ENCODE peak calls at places on chromosome 22, in four cellular contexts. B is AG04449, U is SK-N-SH, S is PC-3. O is an unnamed sample.

GRCh38 chr22:37232140-37232998 is 11.7 kb downstream of the RAC2 start:
- DNase-seq in B (no peak), U (no peak), S (no peak), O (no peak)

GRCh38 chr22:50738649-50739227 is 734 bp downstream of the ACR start:
- DNase-seq in B (no peak), U (no peak), S (no peak), O (no peak)

GRCh38 chr22:21904250-21904789 is 36.9 kb upstream of the MAPK1 start:
- DNase-seq in B (no peak), U (no peak), S (no peak), O (no peak)

GRCh38 chr22:50575426-50575941 is 2.7 kb downstream of the CPT1B start:
- DNase-seq in B (no peak), U (no peak), S (no peak), O (no peak)

GRCh38 chr22:37796079-37796478 is 11.7 kb upstream of the GCAT start:
- DNase-seq in B (no peak), U (no peak), S (no peak), O (no peak)

GRCh38 chr22:49948958-49949913 is 11.3 kb upstream of the PIM3 start:
- DNase-seq in B (no peak), U (no peak), S (peak), O (no peak)

GRCh38 chr22:47548953-47549740 is 786.7 kb downstream of the TBC1D22A start:
- DNase-seq in B (no peak), U (no peak), S (no peak), O (no peak)

GRCh38 chr22:47593291-47593690 is 830.8 kb downstream of the TBC1D22A start:
- DNase-seq in B (no peak), U (no peak), S (no peak), O (no peak)

GRCh38 chr22:30435674-30436126 is 10.1 kb downstream of the MTFP1 start:
- DNase-seq in B (no peak), U (no peak), S (no peak), O (no peak)

GRCh38 chr22:32847067-32847491 is 45.6 kb downstream of the TIMP3 start:
- DNase-seq in B (no peak), U (no peak), S (no peak), O (no peak)

GRCh38 chr22:26608129-26608528 is 9.7 kb downstream of the CRYBB1 start:
- DNase-seq in B (no peak), U (no peak), S (no peak), O (no peak)

GRCh38 chr22:44449061-44449682 is 48.9 kb downstream of the RTL6 start:
- DNase-seq in B (peak), U (no peak), S (peak), O (peak)

GRCh38 chr22:25038239-25038638 is 85.7 kb downstream of the KIAA1671 start:
- DNase-seq in B (no peak), U (no peak), S (no peak), O (no peak)

GRCh38 chr22:46491936-46492335 is 45.5 kb downstream of the CELSR1 start:
- DNase-seq in B (no peak), U (peak), S (no peak), O (peak)

GRCh38 chr22:45224988-45225731 is 15.5 kb downstream of the KIAA0930 start:
- DNase-seq in B (no peak), U (no peak), S (no peak), O (no peak)

GRCh38 chr22:49636214-49636613 is 191.5 kb downstream of the BRD1 start:
- DNase-seq in B (no peak), U (no peak), S (no peak), O (no peak)

GRCh38 chr22:22576244-22576988 is 17.4 kb upstream of the PRAME start:
- DNase-seq in B (no peak), U (peak), S (peak), O (no peak)

GRCh38 chr22:18109410-18110193 is 1.0 kb upstream of the TUBA8 start:
- DNase-seq in B (no peak), U (no peak), S (no peak), O (no peak)
- H3K4me3 ChIP-seq in B (no peak), U (peak), S (peak), O (no peak)

GRCh38 chr22:29156507-29156906 is 49.2 kb upstream of the EMID1 start:
- DNase-seq in B (no peak), U (no peak), S (no peak), O (no peak)
- TF ChIP-seq CTCF in B (peak), U (no peak), S (no peak), O (peak)

DNA sequence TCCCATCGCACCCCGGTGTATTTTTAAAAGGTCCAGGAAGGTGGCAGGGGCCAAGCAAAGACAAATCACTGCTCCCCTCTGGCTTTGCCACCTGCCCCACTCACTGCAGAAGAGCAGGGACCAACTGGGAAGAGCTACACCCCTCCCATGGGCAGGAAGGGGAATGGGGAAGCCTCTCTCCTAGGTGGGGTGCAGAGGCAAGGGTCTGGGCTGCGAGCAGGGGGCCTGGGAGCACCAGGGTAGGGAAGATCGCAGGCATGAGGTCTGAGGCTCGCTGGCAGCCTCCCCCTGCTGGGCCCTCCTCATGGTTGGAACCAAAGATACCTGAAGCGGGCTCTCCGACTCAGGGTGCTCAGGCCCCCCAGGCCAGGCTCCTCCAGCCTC is 36.8 kb downstream of the PISD start:
- DNase-seq in B (no peak), U (no peak), S (no peak), O (no peak)
- H3K4me3 ChIP-seq in B (no peak), U (no peak), S (no peak), O (no peak)

GRCh38 chr22:35727436-35727835 is 9.8 kb downstream of the APOL5 start:
- DNase-seq in B (no peak), U (no peak), S (no peak), O (no peak)
- TF ChIP-seq CTCF in B (no peak), U (no peak), S (no peak), O (no peak)